ENCODE peak calls at places on chromosomes 6 and 20, in ten cellular contexts. W is astrocyte, J is neural progenitor cell, Y is mesendoderm, F is mammary epithelial cell, X is GM23338, S is H1, Z is A549, K is fibroblast of lung, P is keratinocyte. U is an unnamed sample.

GRCh38 chr6:136795996-136796395 is 3.7 kb upstream of the MAP3K5 start:
- DNase-seq in W (peak; percentile 58), S (no peak), P (no peak), Z (no peak), J (no peak), X (no peak), Y (no peak), F (no peak), K (no peak), U (no peak)

GRCh38 chr6:49541210-49541724 is 9.2 kb upstream of the C6orf141 start:
- DNase-seq in P (peak; percentile 80), F (peak; percentile 91), K (peak; percentile 80), Y (peak; percentile 40), S (no peak), X (no peak), J (no peak), Z (peak; percentile 46), W (peak; percentile 93), U (no peak)

GRCh38 chr6:153790881-153791473 is 248.1 kb upstream of the OPRM1 start:
- DNase-seq in Y (peak; percentile 63), P (no peak), J (peak; percentile 38), F (no peak), X (peak; percentile 68), Z (no peak), W (peak; percentile 59), K (peak; percentile 71), S (no peak), U (peak; percentile 62)

GRCh38 chr6:88520020-88520338 is 353.8 kb upstream of the CNR1 start:
- DNase-seq in X (no peak), J (no peak), Y (no peak), K (no peak), S (no peak), P (no peak), F (no peak), W (no peak), Z (no peak), U (no peak)

GRCh38 chr6:113414511-113414910 is 442.6 kb upstream of the MARCKS start:
- DNase-seq in Y (no peak), Z (peak; percentile 9), F (peak; percentile 76), K (peak; percentile 82), J (no peak), P (no peak), W (peak; percentile 73), X (no peak), S (no peak), U (no peak)

GRCh38 chr6:158039571-158040050 is 57.9 kb downstream of the SYNJ2 start:
- DNase-seq in K (no peak), F (no peak), Y (no peak), X (no peak), W (peak; percentile 87), P (no peak), S (no peak), J (no peak), Z (no peak), U (no peak)

GRCh38 chr6:108434222-108434621 is 126.5 kb upstream of the FOXO3 start:
- DNase-seq in P (no peak), Y (no peak), Z (no peak), F (no peak), S (no peak), K (no peak), J (no peak), X (no peak), W (no peak), U (no peak)

GRCh38 chr6:147782302-147782701 is 273.8 kb downstream of the SAMD5 start:
- DNase-seq in J (peak; percentile 39), P (no peak), S (no peak), Z (peak; percentile 3), K (peak; percentile 77), W (peak; percentile 48), F (no peak), Y (peak; percentile 60), X (no peak), U (no peak)

GRCh38 chr20:35004051-35004725 is 48.5 kb downstream of the MYH7B start:
- DNase-seq in J (no peak), W (no peak), X (no peak), Z (no peak), S (no peak), P (no peak), Y (no peak), F (no peak), K (no peak), U (no peak)

GRCh38 chr20:50055524-50056083 is 57.3 kb downstream of the UBE2V1 start:
- DNase-seq in F (no peak), S (no peak), Y (no peak), K (no peak), W (no peak), Z (no peak), P (no peak), J (no peak), X (no peak), U (no peak)

GRCh38 chr6:169415179-169415578 is 161.5 kb upstream of the THBS2 start:
- DNase-seq in P (no peak), S (no peak), W (no peak), Z (no peak), K (peak; percentile 22), Y (peak; percentile 43), J (peak; percentile 22), X (peak; percentile 31), F (no peak), U (no peak)

GRCh38 chr6:169407338-169407737 is 153.7 kb upstream of the THBS2 start:
- DNase-seq in F (no peak), S (no peak), X (no peak), Z (no peak), K (no peak), W (no peak), J (no peak), P (no peak), Y (no peak), U (no peak)

GRCh38 chr6:169409742-169410312 is 156.2 kb upstream of the THBS2 start:
- DNase-seq in J (no peak), P (no peak), K (no peak), W (no peak), Z (no peak), Y (no peak), F (peak; percentile 18), S (no peak), X (no peak), U (no peak)

GRCh38 chr6:169411296-169411695 is 157.7 kb upstream of the THBS2 start:
- DNase-seq in J (no peak), Z (no peak), Y (no peak), P (no peak), X (no peak), F (no peak), S (no peak), W (no peak), K (no peak), U (no peak)

GRCh38 chr6:169411722-169412121 is 158.1 kb upstream of the THBS2 start:
- DNase-seq in Z (no peak), S (no peak), F (no peak), Y (no peak), J (no peak), P (no peak), X (no peak), K (no peak), W (no peak), U (no peak)
- H3K4me2 ChIP-seq in Z (no peak overlapping the region), S (no peak overlapping the region), F (no peak overlapping the region), Y (no peak overlapping the region), J (no peak overlapping the region), P (no peak overlapping the region), X (no peak overlapping the region), K (no peak overlapping the region), W (no peak overlapping the region), U (no peak overlapping the region)

GRCh38 chr6:144008501-144009245 is 614 bp upstream of the PLAGL1 start:
- DNase-seq in W (no peak), S (no peak), J (peak; percentile 23), X (peak; percentile 78), Z (no peak), K (no peak), P (no peak), Y (peak; percentile 26), F (no peak), U (no peak)

GRCh38 chr6:144012534-144012933 is 4.5 kb upstream of the PLAGL1 start:
- DNase-seq in K (no peak), Y (no peak), J (no peak), F (peak; percentile 14), W (peak; percentile 51), Z (no peak), S (no peak), P (no peak), X (no peak), U (no peak)

GRCh38 chr6:144006731-144007454 is 1.2 kb downstream of the PLAGL1 start:
- DNase-seq in S (no peak), F (peak; percentile 49), J (peak; percentile 24), K (peak; percentile 66), X (peak; percentile 33), P (no peak), Z (peak; percentile 11), W (peak; percentile 71), Y (peak; percentile 19), U (no peak)

GRCh38 chr6:144007779-144008500 is at the start of gene PLAGL1:
- DNase-seq in S (no peak), P (no peak), Y (peak; percentile 42), K (peak; percentile 61), W (peak; percentile 45), X (peak; percentile 74), J (peak; percentile 66), F (peak; percentile 57), Z (peak; percentile 16), U (no peak)

DNA sequence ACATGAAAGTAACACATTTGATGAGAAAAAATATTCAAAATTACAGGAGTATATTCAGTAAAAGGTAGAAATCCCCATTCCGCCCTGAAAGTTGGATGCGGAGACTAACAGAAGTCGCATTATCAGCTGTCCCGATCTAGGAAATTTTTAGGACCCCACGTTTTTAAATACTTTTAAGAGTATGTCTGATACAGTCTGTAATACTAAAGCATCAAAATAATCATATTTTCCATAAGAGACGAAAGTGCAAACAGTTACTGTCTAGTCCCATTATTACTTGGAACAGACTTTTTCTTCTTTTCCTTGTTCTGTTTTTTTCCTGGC is 642 bp downstream of the PLAGL1 start:
- DNase-seq in Z (no peak), Y (no peak), K (no peak), F (peak; percentile 7), X (no peak), P (no peak), W (no peak), S (no peak), J (no peak), U (no peak)
- H3K4me2 ChIP-seq in Z (peak overlapping the region; percentile 75), Y (peak overlapping the region; percentile 31), K (peak overlapping the region; percentile 25), F (peak overlapping the region; percentile 73), X (peak overlapping the region; percentile 81), P (peak overlapping the region; percentile 69), W (peak overlapping the region; percentile 85), S (peak overlapping the region; percentile 56), J (peak overlapping the region; percentile 69), U (no peak overlapping the region)

GRCh38 chr6:107293421-107293820 is 165.9 kb downstream of the PDSS2 start:
- DNase-seq in P (no peak), K (no peak), J (no peak), F (no peak), S (no peak), X (no peak), W (no peak), Y (no peak), Z (no peak), U (no peak)
- H3K4me2 ChIP-seq in P (no peak overlapping the region), K (no peak overlapping the region), J (no peak overlapping the region), F (no peak overlapping the region), S (no peak overlapping the region), X (no peak overlapping the region), W (no peak overlapping the region), Y (no peak overlapping the region), Z (no peak overlapping the region), U (no peak overlapping the region)

DNA sequence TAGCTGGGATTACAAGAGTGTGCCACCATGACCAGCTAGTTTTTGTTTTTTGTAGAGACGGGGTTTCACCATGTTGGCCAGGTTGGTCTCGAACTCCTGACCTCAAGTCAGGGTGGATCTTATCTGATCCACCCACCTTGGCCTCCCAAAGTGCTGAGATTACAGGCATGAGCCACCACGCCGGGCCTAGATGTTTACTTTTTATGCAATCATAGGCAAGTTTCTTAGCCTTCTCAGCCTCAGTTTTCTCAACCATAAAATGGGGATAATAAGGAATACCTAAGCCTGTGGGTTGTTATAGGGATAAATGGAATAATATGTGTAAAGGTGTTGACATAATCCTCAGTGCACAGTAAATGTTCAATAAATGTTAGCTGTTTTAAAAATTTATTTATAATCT is 9.8 kb downstream of the SPATS1 start:
- DNase-seq in Z (no peak), S (no peak), X (no peak), J (no peak), K (no peak), F (no peak), P (no peak), Y (no peak), W (no peak), U (no peak)
- H3K4me2 ChIP-seq in Z (no peak overlapping the region), S (no peak overlapping the region), X (no peak overlapping the region), J (no peak overlapping the region), K (no peak overlapping the region), F (no peak overlapping the region), P (no peak overlapping the region), Y (no peak overlapping the region), W (no peak overlapping the region), U (no peak overlapping the region)

U was measured in Karpas-422.